ENCODE peak calls at places on chromosomes 11 and 22, in four cellular contexts. Y is mammary epithelial cell, M is psoas muscle, N is T1000. I is an unnamed sample.

GRCh38 chr22:32619614-32620426 is 145.2 kb downstream of the FBXO7 start:
- DNase-seq in N (peak; percentile 57), M (peak; percentile 83), Y (peak; percentile 69), I (no peak)

GRCh38 chr22:38947321-38948112 is 9.9 kb upstream of the APOBEC3A start:
- DNase-seq in M (no peak), Y (peak; percentile 47), N (no peak), I (no peak)

GRCh38 chr11:96943970-96944369 is 554.2 kb downstream of the JRKL start:
- DNase-seq in Y (no peak), M (no peak), N (no peak), I (no peak)

GRCh38 chr11:130522284-130522961 is 74.0 kb downstream of the ADAMTS15 start:
- DNase-seq in Y (peak; percentile 44), M (peak; percentile 96), N (peak; percentile 59), I (peak; percentile 81)

GRCh38 chr22:22770280-22770871 is 117.2 kb upstream of the IGLL5 start:
- DNase-seq in M (no peak), Y (peak; percentile 10), N (no peak), I (peak; percentile 22)

GRCh38 chr11:119318240-119319135 is 1.6 kb upstream of the MCAM start:
- DNase-seq in Y (peak; percentile 86), M (no peak), N (peak; percentile 29), I (peak; percentile 93)

GRCh38 chr22:27151407-27151806 is 494.0 kb downstream of the MIAT start:
- DNase-seq in N (no peak), M (no peak), Y (no peak), I (no peak)

GRCh38 chr11:23885801-23886200 is 611.1 kb upstream of the LUZP2 start:
- DNase-seq in M (no peak), Y (no peak), N (no peak), I (no peak)

GRCh38 chr11:68684385-68685356 is at the start of gene GAL:
- DNase-seq in M (no peak), N (no peak), Y (no peak), I (no peak)

GRCh38 chr22:42356547-42356946 is 75.7 kb downstream of the NFAM1 start:
- DNase-seq in M (no peak), Y (no peak), N (no peak), I (no peak)